ENCODE peak calls at places on chromosomes 4 and X, in five cellular contexts. One of them, this sample, is unnamed.
A peak's percentile ranks its signal among the peaks of the same experiment; 100 is the strongest.

GRCh38 chr4:10091531-10092181 is 24.9 kb downstream of the WDR1 start:
- DNase-seq in stimulated activated CD4-positive, alpha-beta T cell treated with anti-CD3 and anti-CD28 coated beads, Interleukin-12 subunit alpha, Interleukin-12 subunit beta, amount 100 ng/mL, for 48 hours: no peak
- DNase-seq in ACHN: no peak
- DNase-seq in breast epithelium: no peak
- DNase-seq in activated CD4-positive, alpha-beta T cell treated with anti-CD3 and anti-CD28 coated beads, Interleukin-2, amount 50 U/mL, for 24 hours: no peak
- DNase-seq in this sample: no peak

GRCh38 chr4:80094191-80094590 is 21.2 kb upstream of the ANTXR2 start:
- DNase-seq in stimulated activated CD4-positive, alpha-beta T cell treated with anti-CD3 and anti-CD28 coated beads, Interleukin-12 subunit alpha, Interleukin-12 subunit beta, amount 100 ng/mL, for 48 hours: no peak
- DNase-seq in ACHN: no peak
- DNase-seq in breast epithelium: no peak
- DNase-seq in activated CD4-positive, alpha-beta T cell treated with anti-CD3 and anti-CD28 coated beads, Interleukin-2, amount 50 U/mL, for 24 hours: no peak
- DNase-seq in this sample: no peak

GRCh38 chr4:155338196-155338595 is 38.6 kb downstream of the MAP9 start:
- DNase-seq in stimulated activated CD4-positive, alpha-beta T cell treated with anti-CD3 and anti-CD28 coated beads, Interleukin-12 subunit alpha, Interleukin-12 subunit beta, amount 100 ng/mL, for 48 hours: no peak
- DNase-seq in ACHN: no peak
- DNase-seq in breast epithelium: no peak
- DNase-seq in activated CD4-positive, alpha-beta T cell treated with anti-CD3 and anti-CD28 coated beads, Interleukin-2, amount 50 U/mL, for 24 hours: no peak
- DNase-seq in this sample: no peak

GRCh38 chr4:155738548-155738947 is 20.3 kb upstream of the GUCY1B1 start:
- DNase-seq in stimulated activated CD4-positive, alpha-beta T cell treated with anti-CD3 and anti-CD28 coated beads, Interleukin-12 subunit alpha, Interleukin-12 subunit beta, amount 100 ng/mL, for 48 hours: no peak
- DNase-seq in ACHN: no peak
- DNase-seq in breast epithelium: no peak
- DNase-seq in activated CD4-positive, alpha-beta T cell treated with anti-CD3 and anti-CD28 coated beads, Interleukin-2, amount 50 U/mL, for 24 hours: no peak
- DNase-seq in this sample: no peak

GRCh38 chrX:150767045-150767395 is 73.8 kb downstream of the MTMR1 start:
- DNase-seq in stimulated activated CD4-positive, alpha-beta T cell treated with anti-CD3 and anti-CD28 coated beads, Interleukin-12 subunit alpha, Interleukin-12 subunit beta, amount 100 ng/mL, for 48 hours: no peak
- DNase-seq in ACHN: no peak
- DNase-seq in breast epithelium: no peak
- DNase-seq in activated CD4-positive, alpha-beta T cell treated with anti-CD3 and anti-CD28 coated beads, Interleukin-2, amount 50 U/mL, for 24 hours: no peak
- DNase-seq in this sample: no peak

GRCh38 chrX:104281564-104281963 is 26.8 kb upstream of the ESX1 start:
- DNase-seq in stimulated activated CD4-positive, alpha-beta T cell treated with anti-CD3 and anti-CD28 coated beads, Interleukin-12 subunit alpha, Interleukin-12 subunit beta, amount 100 ng/mL, for 48 hours: no peak
- DNase-seq in ACHN: no peak
- DNase-seq in breast epithelium: no peak
- DNase-seq in activated CD4-positive, alpha-beta T cell treated with anti-CD3 and anti-CD28 coated beads, Interleukin-2, amount 50 U/mL, for 24 hours: no peak
- DNase-seq in this sample: no peak

GRCh38 chrX:101931494-101932248 is at the start of gene ZMAT1:
- DNase-seq in stimulated activated CD4-positive, alpha-beta T cell treated with anti-CD3 and anti-CD28 coated beads, Interleukin-12 subunit alpha, Interleukin-12 subunit beta, amount 100 ng/mL, for 48 hours: peak; percentile 86
- DNase-seq in ACHN: peak; percentile 86
- DNase-seq in breast epithelium: peak; percentile 88
- DNase-seq in activated CD4-positive, alpha-beta T cell treated with anti-CD3 and anti-CD28 coated beads, Interleukin-2, amount 50 U/mL, for 24 hours: peak; percentile 87
- DNase-seq in this sample: peak; percentile 90

GRCh38 chrX:71184092-71184491 is 38.9 kb upstream of the GJB1 start:
- DNase-seq in stimulated activated CD4-positive, alpha-beta T cell treated with anti-CD3 and anti-CD28 coated beads, Interleukin-12 subunit alpha, Interleukin-12 subunit beta, amount 100 ng/mL, for 48 hours: no peak
- DNase-seq in ACHN: no peak
- DNase-seq in breast epithelium: no peak
- DNase-seq in activated CD4-positive, alpha-beta T cell treated with anti-CD3 and anti-CD28 coated beads, Interleukin-2, amount 50 U/mL, for 24 hours: no peak
- DNase-seq in this sample: no peak

GRCh38 chr4:163536101-163536500 is 41.6 kb downstream of the TMA16 start:
- DNase-seq in stimulated activated CD4-positive, alpha-beta T cell treated with anti-CD3 and anti-CD28 coated beads, Interleukin-12 subunit alpha, Interleukin-12 subunit beta, amount 100 ng/mL, for 48 hours: no peak
- DNase-seq in ACHN: no peak
- DNase-seq in breast epithelium: no peak
- DNase-seq in activated CD4-positive, alpha-beta T cell treated with anti-CD3 and anti-CD28 coated beads, Interleukin-2, amount 50 U/mL, for 24 hours: no peak
- DNase-seq in this sample: no peak

GRCh38 chr4:152817331-152817730 is 37.6 kb downstream of the ARFIP1 start:
- DNase-seq in stimulated activated CD4-positive, alpha-beta T cell treated with anti-CD3 and anti-CD28 coated beads, Interleukin-12 subunit alpha, Interleukin-12 subunit beta, amount 100 ng/mL, for 48 hours: no peak
- DNase-seq in ACHN: no peak
- DNase-seq in breast epithelium: no peak
- DNase-seq in activated CD4-positive, alpha-beta T cell treated with anti-CD3 and anti-CD28 coated beads, Interleukin-2, amount 50 U/mL, for 24 hours: no peak
- DNase-seq in this sample: no peak

GRCh38 chr4:6643141-6643847 is 2.8 kb downstream of the MRFAP1 start:
- DNase-seq in stimulated activated CD4-positive, alpha-beta T cell treated with anti-CD3 and anti-CD28 coated beads, Interleukin-12 subunit alpha, Interleukin-12 subunit beta, amount 100 ng/mL, for 48 hours: no peak
- DNase-seq in ACHN: no peak
- DNase-seq in breast epithelium: no peak
- DNase-seq in activated CD4-positive, alpha-beta T cell treated with anti-CD3 and anti-CD28 coated beads, Interleukin-2, amount 50 U/mL, for 24 hours: no peak
- DNase-seq in this sample: no peak

GRCh38 chr4:152039085-152039484 is 278.3 kb upstream of the GATB start:
- DNase-seq in stimulated activated CD4-positive, alpha-beta T cell treated with anti-CD3 and anti-CD28 coated beads, Interleukin-12 subunit alpha, Interleukin-12 subunit beta, amount 100 ng/mL, for 48 hours: no peak
- DNase-seq in ACHN: peak; percentile 4
- DNase-seq in breast epithelium: no peak
- DNase-seq in activated CD4-positive, alpha-beta T cell treated with anti-CD3 and anti-CD28 coated beads, Interleukin-2, amount 50 U/mL, for 24 hours: no peak
- DNase-seq in this sample: no peak

GRCh38 chr4:72357908-72358307 is 211.1 kb downstream of the ADAMTS3 start:
- DNase-seq in stimulated activated CD4-positive, alpha-beta T cell treated with anti-CD3 and anti-CD28 coated beads, Interleukin-12 subunit alpha, Interleukin-12 subunit beta, amount 100 ng/mL, for 48 hours: no peak
- DNase-seq in ACHN: no peak
- DNase-seq in breast epithelium: no peak
- DNase-seq in activated CD4-positive, alpha-beta T cell treated with anti-CD3 and anti-CD28 coated beads, Interleukin-2, amount 50 U/mL, for 24 hours: no peak
- DNase-seq in this sample: no peak

GRCh38 chr4:57094482-57095223 is 15.5 kb downstream of the IGFBP7 start:
- DNase-seq in stimulated activated CD4-positive, alpha-beta T cell treated with anti-CD3 and anti-CD28 coated beads, Interleukin-12 subunit alpha, Interleukin-12 subunit beta, amount 100 ng/mL, for 48 hours: no peak
- DNase-seq in ACHN: peak; percentile 37
- DNase-seq in breast epithelium: no peak
- DNase-seq in activated CD4-positive, alpha-beta T cell treated with anti-CD3 and anti-CD28 coated beads, Interleukin-2, amount 50 U/mL, for 24 hours: no peak
- DNase-seq in this sample: no peak

GRCh38 chr4:171532968-171533367 is 280.2 kb upstream of the GALNTL6 start:
- DNase-seq in stimulated activated CD4-positive, alpha-beta T cell treated with anti-CD3 and anti-CD28 coated beads, Interleukin-12 subunit alpha, Interleukin-12 subunit beta, amount 100 ng/mL, for 48 hours: no peak
- DNase-seq in ACHN: no peak
- DNase-seq in breast epithelium: no peak
- DNase-seq in activated CD4-positive, alpha-beta T cell treated with anti-CD3 and anti-CD28 coated beads, Interleukin-2, amount 50 U/mL, for 24 hours: no peak
- DNase-seq in this sample: no peak

GRCh38 chr4:37728064-37728463 is 41.9 kb upstream of the RELL1 start:
- DNase-seq in stimulated activated CD4-positive, alpha-beta T cell treated with anti-CD3 and anti-CD28 coated beads, Interleukin-12 subunit alpha, Interleukin-12 subunit beta, amount 100 ng/mL, for 48 hours: no peak
- DNase-seq in ACHN: no peak
- DNase-seq in breast epithelium: peak; percentile 73
- DNase-seq in activated CD4-positive, alpha-beta T cell treated with anti-CD3 and anti-CD28 coated beads, Interleukin-2, amount 50 U/mL, for 24 hours: no peak
- DNase-seq in this sample: no peak

GRCh38 chr4:4841156-4841555 is 18.3 kb upstream of the MSX1 start:
- DNase-seq in stimulated activated CD4-positive, alpha-beta T cell treated with anti-CD3 and anti-CD28 coated beads, Interleukin-12 subunit alpha, Interleukin-12 subunit beta, amount 100 ng/mL, for 48 hours: no peak
- DNase-seq in ACHN: no peak
- DNase-seq in breast epithelium: no peak
- DNase-seq in activated CD4-positive, alpha-beta T cell treated with anti-CD3 and anti-CD28 coated beads, Interleukin-2, amount 50 U/mL, for 24 hours: no peak
- DNase-seq in this sample: no peak

GRCh38 chr4:127145001-127145400 is 487.8 kb upstream of the INTU start:
- DNase-seq in stimulated activated CD4-positive, alpha-beta T cell treated with anti-CD3 and anti-CD28 coated beads, Interleukin-12 subunit alpha, Interleukin-12 subunit beta, amount 100 ng/mL, for 48 hours: no peak
- DNase-seq in ACHN: no peak
- DNase-seq in breast epithelium: no peak
- DNase-seq in activated CD4-positive, alpha-beta T cell treated with anti-CD3 and anti-CD28 coated beads, Interleukin-2, amount 50 U/mL, for 24 hours: no peak
- DNase-seq in this sample: no peak

GRCh38 chrX:39121903-39122302 is 320.6 kb downstream of the MID1IP1 start:
- DNase-seq in stimulated activated CD4-positive, alpha-beta T cell treated with anti-CD3 and anti-CD28 coated beads, Interleukin-12 subunit alpha, Interleukin-12 subunit beta, amount 100 ng/mL, for 48 hours: no peak
- DNase-seq in ACHN: no peak
- DNase-seq in breast epithelium: no peak
- DNase-seq in activated CD4-positive, alpha-beta T cell treated with anti-CD3 and anti-CD28 coated beads, Interleukin-2, amount 50 U/mL, for 24 hours: no peak
- DNase-seq in this sample: no peak